ENCODE peak calls at places on chromosomes 2 and 18, in eight cellular contexts. One of them, this sample, is unnamed.

GRCh38 chr2:101175991-101176390 is 24.8 kb upstream of the TBC1D8 start:
- DNase-seq in epithelial cell of esophagus: peak; percentile 48
- DNase-seq in sigmoid colon: no peak
- DNase-seq in psoas muscle: no peak
- DNase-seq in kidney epithelial cell: peak; percentile 86
- DNase-seq in PC-3: no peak
- DNase-seq in right atrium auricular region: no peak
- DNase-seq in fibroblast of the aortic adventitia: peak; percentile 37
- DNase-seq in this sample: no peak

GRCh38 chr2:191740016-191740419 is 62.1 kb downstream of the NABP1 start:
- DNase-seq in PC-3: no peak
- DNase-seq in psoas muscle: no peak
- DNase-seq in fibroblast of the aortic adventitia: no peak
- DNase-seq in kidney epithelial cell: no peak
- DNase-seq in epithelial cell of esophagus: peak; percentile 52
- DNase-seq in sigmoid colon: no peak
- DNase-seq in right atrium auricular region: no peak
- DNase-seq in this sample: peak; percentile 8

GRCh38 chr2:37322368-37322767 is 2.3 kb downstream of the PRKD3 start:
- DNase-seq in psoas muscle: no peak
- DNase-seq in right atrium auricular region: no peak
- DNase-seq in epithelial cell of esophagus: no peak
- DNase-seq in fibroblast of the aortic adventitia: peak; percentile 62
- DNase-seq in kidney epithelial cell: no peak
- DNase-seq in sigmoid colon: no peak
- DNase-seq in PC-3: no peak
- DNase-seq in this sample: no peak

GRCh38 chr18:58347135-58347534 is 281.8 kb downstream of the ALPK2 start:
- DNase-seq in epithelial cell of esophagus: no peak
- DNase-seq in right atrium auricular region: no peak
- DNase-seq in sigmoid colon: no peak
- DNase-seq in kidney epithelial cell: no peak
- DNase-seq in fibroblast of the aortic adventitia: no peak
- DNase-seq in psoas muscle: no peak
- DNase-seq in PC-3: no peak
- DNase-seq in this sample: no peak

GRCh38 chr18:12598181-12598921 is 59.6 kb downstream of the SPIRE1 start:
- DNase-seq in sigmoid colon: no peak
- DNase-seq in epithelial cell of esophagus: peak; percentile 14
- DNase-seq in fibroblast of the aortic adventitia: peak; percentile 32
- DNase-seq in kidney epithelial cell: no peak
- DNase-seq in psoas muscle: no peak
- DNase-seq in PC-3: peak; percentile 34
- DNase-seq in right atrium auricular region: no peak
- DNase-seq in this sample: no peak

GRCh38 chr2:20962939-20963543 is 80.8 kb downstream of the APOB start:
- DNase-seq in psoas muscle: peak; percentile 76
- DNase-seq in kidney epithelial cell: no peak
- DNase-seq in sigmoid colon: peak; percentile 78
- DNase-seq in right atrium auricular region: peak; percentile 73
- DNase-seq in epithelial cell of esophagus: peak; percentile 67
- DNase-seq in PC-3: peak; percentile 77
- DNase-seq in fibroblast of the aortic adventitia: peak; percentile 64
- DNase-seq in this sample: peak; percentile 75

GRCh38 chr18:52903858-52904257 is 563.9 kb downstream of the DCC start:
- DNase-seq in kidney epithelial cell: no peak
- DNase-seq in right atrium auricular region: no peak
- DNase-seq in psoas muscle: no peak
- DNase-seq in PC-3: peak; percentile 25
- DNase-seq in sigmoid colon: no peak
- DNase-seq in epithelial cell of esophagus: peak; percentile 43
- DNase-seq in fibroblast of the aortic adventitia: no peak
- DNase-seq in this sample: no peak

GRCh38 chr2:74081030-74081429 is 66.7 kb downstream of the BOLA3 start:
- DNase-seq in sigmoid colon: no peak
- DNase-seq in epithelial cell of esophagus: no peak
- DNase-seq in psoas muscle: no peak
- DNase-seq in right atrium auricular region: no peak
- DNase-seq in kidney epithelial cell: no peak
- DNase-seq in PC-3: no peak
- DNase-seq in fibroblast of the aortic adventitia: no peak
- DNase-seq in this sample: no peak

GRCh38 chr2:208671312-208671711 is 264.7 kb downstream of the PTH2R start:
- DNase-seq in fibroblast of the aortic adventitia: no peak
- DNase-seq in psoas muscle: no peak
- DNase-seq in kidney epithelial cell: no peak
- DNase-seq in sigmoid colon: no peak
- DNase-seq in epithelial cell of esophagus: no peak
- DNase-seq in PC-3: no peak
- DNase-seq in right atrium auricular region: no peak
- DNase-seq in this sample: no peak

GRCh38 chr2:222656544-222657446 is 903 bp upstream of the FARSB start:
- DNase-seq in right atrium auricular region: no peak
- DNase-seq in fibroblast of the aortic adventitia: no peak
- DNase-seq in sigmoid colon: no peak
- DNase-seq in PC-3: no peak
- DNase-seq in epithelial cell of esophagus: no peak
- DNase-seq in kidney epithelial cell: no peak
- DNase-seq in psoas muscle: no peak
- DNase-seq in this sample: no peak

GRCh38 chr2:235864746-235865535 is 303.2 kb downstream of the GBX2 start:
- DNase-seq in fibroblast of the aortic adventitia: no peak
- DNase-seq in PC-3: no peak
- DNase-seq in sigmoid colon: no peak
- DNase-seq in epithelial cell of esophagus: no peak
- DNase-seq in kidney epithelial cell: no peak
- DNase-seq in right atrium auricular region: no peak
- DNase-seq in psoas muscle: no peak
- DNase-seq in this sample: no peak

GRCh38 chr2:27049422-27050280 is 1.8 kb upstream of the AGBL5 start:
- DNase-seq in fibroblast of the aortic adventitia: no peak
- DNase-seq in right atrium auricular region: peak; percentile 64
- DNase-seq in PC-3: no peak
- DNase-seq in kidney epithelial cell: no peak
- DNase-seq in epithelial cell of esophagus: peak; percentile 32
- DNase-seq in sigmoid colon: peak; percentile 78
- DNase-seq in psoas muscle: no peak
- DNase-seq in this sample: no peak

GRCh38 chr2:135245055-135245454 is 193.0 kb downstream of the RAB3GAP1 start:
- DNase-seq in fibroblast of the aortic adventitia: peak; percentile 16
- DNase-seq in sigmoid colon: no peak
- DNase-seq in PC-3: peak; percentile 72
- DNase-seq in kidney epithelial cell: peak; percentile 38
- DNase-seq in right atrium auricular region: no peak
- DNase-seq in psoas muscle: no peak
- DNase-seq in epithelial cell of esophagus: peak; percentile 90
- DNase-seq in this sample: no peak

GRCh38 chr2:45232824-45233223 is 223.6 kb upstream of the SIX2 start:
- DNase-seq in right atrium auricular region: no peak
- DNase-seq in kidney epithelial cell: no peak
- DNase-seq in fibroblast of the aortic adventitia: no peak
- DNase-seq in epithelial cell of esophagus: no peak
- DNase-seq in PC-3: no peak
- DNase-seq in sigmoid colon: no peak
- DNase-seq in psoas muscle: no peak
- DNase-seq in this sample: no peak

GRCh38 chr2:11665510-11666362 is 4.3 kb downstream of the NTSR2 start:
- DNase-seq in PC-3: peak; percentile 80
- DNase-seq in epithelial cell of esophagus: no peak
- DNase-seq in kidney epithelial cell: no peak
- DNase-seq in fibroblast of the aortic adventitia: no peak
- DNase-seq in sigmoid colon: peak; percentile 49
- DNase-seq in psoas muscle: no peak
- DNase-seq in right atrium auricular region: no peak
- DNase-seq in this sample: no peak

GRCh38 chr2:241680827-241681599 is 5.6 kb downstream of the DTYMK start:
- DNase-seq in epithelial cell of esophagus: peak; percentile 46
- DNase-seq in PC-3: peak; percentile 70
- DNase-seq in kidney epithelial cell: peak; percentile 93
- DNase-seq in psoas muscle: peak; percentile 67
- DNase-seq in fibroblast of the aortic adventitia: peak; percentile 95
- DNase-seq in sigmoid colon: peak; percentile 75
- DNase-seq in right atrium auricular region: no peak
- DNase-seq in this sample: no peak

DNA sequence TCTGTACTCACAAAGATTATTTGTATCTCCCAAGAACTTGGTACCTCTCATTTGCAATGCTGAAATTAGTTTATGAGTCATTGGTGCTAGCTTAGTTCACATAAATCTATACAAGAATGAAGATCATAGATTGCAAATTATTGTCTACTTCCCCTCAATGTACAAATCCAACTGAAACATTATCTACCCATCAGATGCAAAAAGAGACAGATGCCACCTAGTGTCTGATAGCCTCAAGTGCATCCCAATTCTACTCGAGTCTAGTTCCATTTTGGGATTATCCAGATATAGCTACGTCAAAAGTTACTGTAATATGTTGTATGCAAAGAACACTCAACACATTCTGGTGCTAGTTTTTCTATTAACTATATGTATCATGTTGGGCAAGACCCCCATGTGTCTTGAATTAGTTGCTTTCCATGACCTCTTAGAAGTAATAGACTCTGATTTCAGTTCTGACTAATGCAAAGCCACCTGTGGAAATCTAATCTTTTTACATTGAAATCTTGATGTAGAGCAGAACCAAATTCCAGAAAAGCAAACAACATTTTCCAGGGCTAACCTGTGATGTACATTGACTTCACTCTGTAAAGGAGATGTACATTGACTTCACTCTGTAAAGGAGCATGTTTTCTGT is 210.0 kb downstream of the RBM43 start:
- DNase-seq in epithelial cell of esophagus: peak; percentile 67
- DNase-seq in kidney epithelial cell: no peak
- DNase-seq in psoas muscle: no peak
- DNase-seq in sigmoid colon: no peak
- DNase-seq in fibroblast of the aortic adventitia: peak; percentile 73
- DNase-seq in PC-3: peak; percentile 80
- DNase-seq in right atrium auricular region: no peak
- DNase-seq in this sample: no peak
- TF ChIP-seq CTCF in epithelial cell of esophagus: peak; percentile 94
- TF ChIP-seq CTCF in kidney epithelial cell: peak; percentile 75
- TF ChIP-seq CTCF in psoas muscle: peak; percentile 63
- TF ChIP-seq CTCF in sigmoid colon: peak; percentile 73
- TF ChIP-seq CTCF in fibroblast of the aortic adventitia: peak; percentile 84
- TF ChIP-seq CTCF in PC-3: peak; percentile 94
- TF ChIP-seq CTCF in right atrium auricular region: peak; percentile 53
- TF ChIP-seq CTCF in this sample: peak; percentile 78

GRCh38 chr2:172095146-172095904 is 7.4 kb downstream of the DLX2 start:
- DNase-seq in right atrium auricular region: no peak
- DNase-seq in psoas muscle: peak; percentile 66
- DNase-seq in epithelial cell of esophagus: peak; percentile 91
- DNase-seq in fibroblast of the aortic adventitia: peak; percentile 91
- DNase-seq in kidney epithelial cell: no peak
- DNase-seq in PC-3: peak; percentile 91
- DNase-seq in sigmoid colon: peak; percentile 77
- DNase-seq in this sample: peak; percentile 81

GRCh38 chr2:172097557-172098131 is 5.1 kb downstream of the DLX2 start:
- DNase-seq in psoas muscle: no peak
- DNase-seq in sigmoid colon: no peak
- DNase-seq in PC-3: peak; percentile 35
- DNase-seq in right atrium auricular region: no peak
- DNase-seq in kidney epithelial cell: no peak
- DNase-seq in epithelial cell of esophagus: peak; percentile 39
- DNase-seq in fibroblast of the aortic adventitia: peak; percentile 12
- DNase-seq in this sample: no peak

GRCh38 chr2:172094319-172095145 is 8.2 kb downstream of the DLX2 start:
- DNase-seq in fibroblast of the aortic adventitia: peak; percentile 41
- DNase-seq in epithelial cell of esophagus: no peak
- DNase-seq in right atrium auricular region: no peak
- DNase-seq in kidney epithelial cell: no peak
- DNase-seq in psoas muscle: no peak
- DNase-seq in PC-3: peak; percentile 38
- DNase-seq in sigmoid colon: no peak
- DNase-seq in this sample: no peak

GRCh38 chr2:172096661-172097547 is 5.8 kb downstream of the DLX2 start:
- DNase-seq in PC-3: peak; percentile 68
- DNase-seq in kidney epithelial cell: no peak
- DNase-seq in psoas muscle: no peak
- DNase-seq in epithelial cell of esophagus: peak; percentile 95
- DNase-seq in right atrium auricular region: no peak
- DNase-seq in fibroblast of the aortic adventitia: peak; percentile 87
- DNase-seq in sigmoid colon: peak; percentile 62
- DNase-seq in this sample: no peak

GRCh38 chr2:172095905-172096660 is 6.6 kb downstream of the DLX2 start:
- DNase-seq in fibroblast of the aortic adventitia: peak; percentile 43
- DNase-seq in PC-3: peak; percentile 60
- DNase-seq in psoas muscle: no peak
- DNase-seq in epithelial cell of esophagus: no peak
- DNase-seq in right atrium auricular region: no peak
- DNase-seq in sigmoid colon: no peak
- DNase-seq in kidney epithelial cell: no peak
- DNase-seq in this sample: no peak
- TF ChIP-seq CTCF in fibroblast of the aortic adventitia: peak; percentile 35
- TF ChIP-seq CTCF in PC-3: peak; percentile 59
- TF ChIP-seq CTCF in psoas muscle: no peak
- TF ChIP-seq CTCF in epithelial cell of esophagus: no peak
- TF ChIP-seq CTCF in right atrium auricular region: no peak
- TF ChIP-seq CTCF in sigmoid colon: no peak
- TF ChIP-seq CTCF in kidney epithelial cell: peak; percentile 30
- TF ChIP-seq CTCF in this sample: no peak

GRCh38 chr2:6214471-6214870 is 522.3 kb downstream of the SOX11 start:
- DNase-seq in sigmoid colon: no peak
- DNase-seq in kidney epithelial cell: no peak
- DNase-seq in fibroblast of the aortic adventitia: no peak
- DNase-seq in psoas muscle: no peak
- DNase-seq in PC-3: no peak
- DNase-seq in epithelial cell of esophagus: no peak
- DNase-seq in right atrium auricular region: no peak
- DNase-seq in this sample: no peak
- TF ChIP-seq CTCF in sigmoid colon: no peak
- TF ChIP-seq CTCF in kidney epithelial cell: no peak
- TF ChIP-seq CTCF in fibroblast of the aortic adventitia: no peak
- TF ChIP-seq CTCF in psoas muscle: no peak
- TF ChIP-seq CTCF in PC-3: peak; percentile 8
- TF ChIP-seq CTCF in epithelial cell of esophagus: peak; percentile 12
- TF ChIP-seq CTCF in right atrium auricular region: no peak
- TF ChIP-seq CTCF in this sample: no peak

GRCh38 chr2:53545159-53546055 is 222.2 kb upstream of the CHAC2 start:
- DNase-seq in fibroblast of the aortic adventitia: no peak
- DNase-seq in PC-3: no peak
- DNase-seq in epithelial cell of esophagus: peak; percentile 42
- DNase-seq in kidney epithelial cell: no peak
- DNase-seq in psoas muscle: no peak
- DNase-seq in right atrium auricular region: no peak
- DNase-seq in sigmoid colon: no peak
- DNase-seq in this sample: no peak
- TF ChIP-seq CTCF in fibroblast of the aortic adventitia: no peak
- TF ChIP-seq CTCF in PC-3: no peak
- TF ChIP-seq CTCF in epithelial cell of esophagus: no peak
- TF ChIP-seq CTCF in kidney epithelial cell: no peak
- TF ChIP-seq CTCF in psoas muscle: no peak
- TF ChIP-seq CTCF in right atrium auricular region: no peak
- TF ChIP-seq CTCF in sigmoid colon: no peak
- TF ChIP-seq CTCF in this sample: no peak

GRCh38 chr2:65722028-65722427 is 289.6 kb upstream of the SPRED2 start:
- DNase-seq in kidney epithelial cell: no peak
- DNase-seq in right atrium auricular region: no peak
- DNase-seq in sigmoid colon: peak; percentile 81
- DNase-seq in fibroblast of the aortic adventitia: no peak
- DNase-seq in psoas muscle: peak; percentile 67
- DNase-seq in PC-3: peak; percentile 55
- DNase-seq in epithelial cell of esophagus: peak; percentile 69
- DNase-seq in this sample: no peak
- TF ChIP-seq CTCF in kidney epithelial cell: peak; percentile 26
- TF ChIP-seq CTCF in right atrium auricular region: no peak
- TF ChIP-seq CTCF in sigmoid colon: peak; percentile 29
- TF ChIP-seq CTCF in fibroblast of the aortic adventitia: no peak
- TF ChIP-seq CTCF in psoas muscle: peak; percentile 45
- TF ChIP-seq CTCF in PC-3: peak; percentile 60
- TF ChIP-seq CTCF in epithelial cell of esophagus: peak; percentile 76
- TF ChIP-seq CTCF in this sample: no peak